ENCODE peak calls at places on chromosomes 16 and 17, in six cellular contexts. C is PC-3, S is right atrium auricular region, D is lower leg skin, H is GM06990, P is adrenal gland. T is an unnamed sample.

GRCh38 chr17:13638855-13639458 is 37.2 kb upstream of the HS3ST3A1 start:
- DNase-seq in D (no peak), C (peak), H (no peak), S (no peak), P (no peak), T (no peak)

GRCh38 chr17:73785466-73785865 is 141.2 kb upstream of the SDK2 start:
- DNase-seq in S (no peak), P (no peak), H (no peak), C (no peak), D (no peak), T (no peak)

GRCh38 chr16:49382916-49383315 is 9.3 kb downstream of the C16orf78 start:
- DNase-seq in C (peak), H (no peak), P (no peak), D (no peak), S (no peak), T (no peak)

GRCh38 chr17:34703533-34703932 is 124.2 kb downstream of the TMEM132E start:
- DNase-seq in P (peak), D (no peak), S (no peak), H (no peak), C (peak), T (no peak)

GRCh38 chr16:84121007-84121406 is 4.3 kb upstream of the MBTPS1 start:
- DNase-seq in C (no peak), H (no peak), P (no peak), S (no peak), D (no peak), T (no peak)

GRCh38 chr16:4859900-4860255 is 12.6 kb downstream of the UBN1 start:
- DNase-seq in S (no peak), P (no peak), C (peak), D (no peak), H (no peak), T (no peak)

GRCh38 chr16:53415504-53415903 is 18.8 kb upstream of the RBL2 start:
- DNase-seq in D (no peak), C (peak), P (no peak), S (no peak), H (no peak), T (no peak)

GRCh38 chr16:10895053-10895946 is 18.3 kb downstream of the CIITA start:
- DNase-seq in D (no peak), P (peak), S (no peak), C (peak), H (no peak), T (no peak)

GRCh38 chr17:73643012-73643845 is 1.0 kb downstream of the SDK2 start:
- DNase-seq in H (no peak), S (no peak), P (peak), D (no peak), C (peak), T (no peak)

GRCh38 chr17:21119247-21119944 is 7.4 kb upstream of the DHRS7B start:
- DNase-seq in H (no peak), C (peak), S (peak), D (peak), P (peak), T (no peak)

GRCh38 chr17:74135391-74136167 is 67.9 kb upstream of the RPL38 start:
- DNase-seq in S (no peak), P (no peak), C (no peak), H (no peak), D (no peak), T (no peak)

GRCh38 chr17:48162946-48163506 is 55.5 kb downstream of the SNX11 start:
- DNase-seq in C (peak), D (no peak), S (no peak), H (no peak), P (peak), T (peak)

GRCh38 chr16:47460301-47460754 is 535 bp downstream of the ITFG1 start:
- DNase-seq in P (no peak), H (no peak), C (peak), S (no peak), D (no peak), T (no peak)

GRCh38 chr16:31333686-31334649 is 21.0 kb upstream of the ITGAX start:
- DNase-seq in C (peak), P (no peak), D (no peak), S (no peak), H (no peak), T (no peak)

GRCh38 chr16:5730783-5731182 is 633.2 kb upstream of the EEF2KMT start:
- DNase-seq in P (no peak), S (no peak), D (no peak), H (no peak), C (no peak), T (no peak)

GRCh38 chr16:70589998-70590471 is 56.3 kb upstream of the IL34 start:
- DNase-seq in C (no peak), D (no peak), H (no peak), P (no peak), S (no peak), T (no peak)

GRCh38 chr16:87580855-87581261 is 21.4 kb upstream of the JPH3 start:
- DNase-seq in D (no peak), P (no peak), H (no peak), C (peak), S (no peak), T (no peak)

GRCh38 chr17:8518858-8519257 is 83.2 kb downstream of the NDEL1 start:
- DNase-seq in S (no peak), H (no peak), P (no peak), D (no peak), C (no peak), T (no peak)

GRCh38 chr17:8518346-8518745 is 82.7 kb downstream of the NDEL1 start:
- DNase-seq in D (no peak), H (no peak), P (no peak), S (no peak), C (no peak), T (no peak)

GRCh38 chr17:8520981-8521380 is 85.3 kb downstream of the NDEL1 start:
- DNase-seq in P (no peak), C (no peak), H (no peak), D (no peak), S (no peak), T (no peak)

DNA sequence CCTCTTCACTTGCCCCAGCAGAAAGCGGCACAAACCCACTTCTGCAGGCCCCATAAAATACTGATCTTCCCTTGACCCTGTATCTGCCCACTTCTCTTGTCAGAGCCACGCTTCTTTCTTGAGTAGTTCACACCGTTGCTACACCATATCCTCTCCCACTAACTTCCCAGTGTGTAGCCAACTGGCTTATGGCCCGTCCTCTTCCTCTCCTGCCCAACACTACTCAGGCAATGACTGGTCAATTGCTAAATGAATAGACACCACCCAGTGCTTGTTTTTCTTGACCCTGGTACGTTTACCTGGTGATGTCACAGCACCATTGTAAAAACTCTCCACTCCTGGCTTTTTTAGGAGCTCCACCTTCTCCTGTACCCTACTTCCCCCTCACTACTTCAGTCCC is 86.9 kb downstream of the NDEL1 start:
- DNase-seq in C (no peak), S (no peak), P (no peak), H (no peak), D (no peak), T (no peak)
- TF ChIP-seq CTCF in C (no peak), S (no peak), P (no peak), H (no peak), D (no peak), T (no peak)

GRCh38 chr16:64397042-64397441 is 724.8 kb downstream of the CDH11 start:
- DNase-seq in S (no peak), C (peak), H (no peak), D (no peak), P (no peak), T (no peak)

GRCh38 chr16:64390102-64390501 is 731.8 kb downstream of the CDH11 start:
- DNase-seq in P (no peak), H (no peak), S (no peak), C (no peak), D (no peak), T (no peak)

GRCh38 chr16:64392456-64392855 is 729.4 kb downstream of the CDH11 start:
- DNase-seq in S (no peak), D (no peak), P (no peak), H (no peak), C (no peak), T (no peak)

GRCh38 chr16:64394061-64394460 is 727.8 kb downstream of the CDH11 start:
- DNase-seq in S (no peak), H (no peak), D (no peak), P (no peak), C (no peak), T (no peak)

DNA sequence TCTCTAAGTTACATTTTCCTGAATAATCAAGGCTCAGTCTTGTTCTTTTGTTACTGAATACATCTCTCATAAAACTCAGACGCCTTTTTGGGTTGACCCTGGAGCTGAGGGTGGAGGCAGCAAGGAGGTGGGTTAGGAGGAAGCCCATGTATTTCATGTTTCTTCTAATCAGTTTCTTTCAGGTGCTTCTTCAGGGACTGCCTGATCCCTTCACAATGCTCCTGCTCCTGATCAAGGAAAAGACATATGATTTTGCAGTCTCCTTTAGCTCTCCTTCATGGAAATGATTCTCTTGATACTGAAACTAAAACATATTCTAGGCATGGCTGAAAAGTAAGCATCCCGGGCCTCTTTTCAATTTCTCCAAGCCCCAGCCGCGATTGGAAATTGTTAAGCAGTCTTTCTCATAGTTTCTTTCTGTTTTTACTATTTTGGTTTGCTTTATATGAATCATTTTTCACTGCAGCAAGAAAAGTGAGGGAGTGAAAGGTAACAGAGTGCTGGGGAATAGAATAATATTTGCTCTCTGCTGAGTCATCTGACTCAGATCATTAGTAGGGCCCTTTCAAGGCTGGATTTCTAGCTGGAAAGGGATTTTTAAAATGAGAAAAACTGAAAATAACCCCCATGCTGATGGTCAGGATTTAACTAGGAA is 730.7 kb downstream of the CDH11 start:
- DNase-seq in C (peak), D (no peak), P (no peak), S (no peak), H (no peak), T (no peak)
- H3K4me3 ChIP-seq in C (peak), D (no peak), P (no peak), S (no peak), H (no peak), T (no peak)

GRCh38 chr17:59530561-59530960 is 34.8 kb upstream of the DHX40 start:
- DNase-seq in P (no peak), S (no peak), C (no peak), D (no peak), H (no peak), T (no peak)

GRCh38 chr17:59533694-59534093 is 31.7 kb upstream of the DHX40 start:
- DNase-seq in C (no peak), H (no peak), D (no peak), S (no peak), P (no peak), T (no peak)

GRCh38 chr17:59538195-59538909 is 27.1 kb upstream of the DHX40 start:
- DNase-seq in H (no peak), D (no peak), P (no peak), S (no peak), C (no peak), T (no peak)

DNA sequence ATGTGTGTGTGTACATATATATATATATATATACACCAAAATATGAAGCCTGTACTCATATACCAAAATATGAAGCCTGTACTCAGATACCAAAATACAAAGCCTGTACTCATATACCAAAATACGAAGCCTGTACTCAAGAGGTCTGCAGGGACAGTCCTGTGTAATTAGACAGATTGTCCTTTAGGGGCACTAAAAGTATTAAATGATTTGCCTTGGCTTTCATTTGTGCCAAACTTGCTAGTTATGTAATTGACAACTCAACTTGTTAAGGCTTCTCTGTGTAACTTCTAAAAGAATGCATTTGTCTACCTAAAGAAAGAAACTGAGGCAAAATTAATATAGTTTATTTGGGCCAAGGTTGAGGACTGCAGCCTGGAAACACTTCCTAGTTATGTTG is 30.8 kb upstream of the DHX40 start:
- DNase-seq in C (peak), S (no peak), H (no peak), P (no peak), D (no peak), T (no peak)
- TF ChIP-seq CTCF in C (peak), S (no peak), H (no peak), P (no peak), D (no peak), T (peak)

DNA sequence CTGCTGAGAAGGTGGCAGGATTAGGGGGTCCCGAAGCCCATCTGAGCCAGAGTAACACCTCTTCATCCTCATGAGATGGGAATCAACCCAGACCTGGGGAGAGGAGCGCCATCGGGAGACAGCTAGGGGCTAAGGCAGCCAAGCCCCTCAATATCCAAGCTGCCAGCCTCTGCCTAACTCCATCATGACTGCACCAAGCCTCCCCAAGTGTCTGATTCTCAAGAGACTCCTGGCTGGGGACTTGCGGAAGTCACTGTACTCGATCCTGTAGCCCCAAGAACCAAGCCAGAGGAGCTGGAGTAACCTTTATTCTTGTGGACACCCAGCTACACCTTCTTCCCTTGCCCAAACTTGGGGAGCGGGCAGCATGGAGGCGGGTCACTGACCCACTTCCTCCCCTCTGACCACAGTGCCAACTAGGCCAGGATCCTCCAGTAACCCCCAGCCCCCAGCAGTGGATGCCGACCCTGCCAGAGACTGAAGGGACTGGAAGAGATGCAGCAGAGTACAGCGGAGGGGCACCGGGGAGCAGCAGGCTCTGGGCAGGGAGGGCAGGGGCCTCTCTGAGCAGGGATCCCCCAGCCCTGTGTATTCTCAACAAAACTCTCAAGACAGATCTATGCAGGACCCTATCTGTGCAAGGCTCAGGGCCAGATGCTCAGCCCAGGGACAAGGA is 13.3 kb downstream of the HDAC5 start:
- DNase-seq in P (no peak), S (no peak), C (no peak), D (no peak), H (no peak), T (no peak)
- H3K4me3 ChIP-seq in P (no peak), S (peak), C (peak), D (no peak), H (peak), T (peak)

GRCh38 chr17:55312852-55313251 is 48.1 kb downstream of the HLF start:
- DNase-seq in C (no peak), D (no peak), H (no peak), S (no peak), P (no peak), T (no peak)
- TF ChIP-seq CTCF in C (no peak), D (no peak), H (no peak), S (no peak), P (no peak), T (no peak)

GRCh38 chr16:58462499-58462996 is 37.4 kb upstream of the NDRG4 start:
- DNase-seq in H (no peak), D (no peak), C (no peak), S (no peak), P (no peak), T (no peak)
- H3K4me3 ChIP-seq in H (no peak), D (no peak), C (no peak), S (no peak), P (no peak), T (no peak)

GRCh38 chr16:22771551-22771950 is 42.4 kb upstream of the HS3ST2 start:
- DNase-seq in S (no peak), P (no peak), H (no peak), D (no peak), C (no peak), T (no peak)

GRCh38 chr16:22775220-22775912 is 38.6 kb upstream of the HS3ST2 start:
- DNase-seq in C (no peak), D (no peak), P (no peak), S (no peak), H (no peak), T (no peak)

GRCh38 chr16:22770866-22771265 is 43.1 kb upstream of the HS3ST2 start:
- DNase-seq in H (no peak), C (peak), P (no peak), D (no peak), S (no peak), T (no peak)
- TF ChIP-seq CTCF in H (no peak), C (no peak), P (no peak), D (no peak), S (no peak), T (no peak)

DNA sequence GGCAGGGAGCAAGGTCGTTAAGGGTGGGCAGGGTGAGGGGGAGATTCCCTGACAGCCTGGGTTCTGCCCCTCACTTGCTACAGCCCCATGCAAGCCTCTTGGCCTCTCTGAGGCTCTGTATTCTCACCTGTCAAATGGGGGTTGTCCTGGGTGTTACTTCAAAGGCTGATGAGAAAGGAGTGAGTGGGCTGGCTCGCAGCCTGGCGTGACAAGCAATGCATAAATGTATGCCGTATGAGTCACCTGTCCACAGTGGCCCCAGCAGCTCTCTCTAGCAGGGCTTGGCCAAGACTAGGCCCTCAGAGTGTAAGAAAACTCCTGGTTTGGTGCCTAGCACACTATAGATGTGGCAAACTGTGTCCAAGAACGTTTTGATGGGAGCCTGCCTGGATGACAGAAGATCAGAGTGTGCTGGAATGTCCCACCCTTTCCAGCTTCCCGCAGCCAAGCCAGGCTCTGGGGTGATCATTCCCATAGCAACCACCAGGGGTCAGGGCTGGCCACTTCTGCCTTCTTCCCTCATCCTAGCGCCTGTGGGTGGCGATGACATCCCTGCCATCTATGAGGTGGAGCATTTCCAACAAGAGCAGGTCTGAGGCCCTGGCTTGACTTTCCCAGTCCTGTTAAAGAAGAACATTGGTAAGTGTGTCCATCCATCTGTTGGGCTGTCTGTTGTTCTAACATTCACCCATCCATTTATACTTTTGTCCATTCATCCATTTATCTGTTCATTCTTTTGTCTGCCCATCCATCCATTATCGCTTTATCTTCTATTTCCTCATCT is 37.2 kb upstream of the ADGRG1 start:
- DNase-seq in C (peak), H (no peak), P (peak), D (peak), S (peak), T (no peak)
- H3K4me3 ChIP-seq in C (peak), H (no peak), P (no peak), D (no peak), S (no peak), T (no peak)

T was measured in GM12864.